ENCODE peak calls at places on chromosome 16, in five cellular contexts. One of them, this sample, is unnamed.

GRCh38 chr16:47507701-47508100 is 46.6 kb downstream of the PHKB start:
- DNase-seq in PC-3: no peak
- DNase-seq in SK-N-SH: no peak
- DNase-seq in endothelial cell of umbilical vein: peak; percentile 8
- DNase-seq in neural progenitor cell: no peak
- DNase-seq in this sample: no peak

GRCh38 chr16:67029249-67030096 is 524 bp downstream of the CBFB start:
- DNase-seq in neural progenitor cell: peak; percentile 68
- DNase-seq in PC-3: peak; percentile 25
- DNase-seq in SK-N-SH: peak; percentile 75
- DNase-seq in endothelial cell of umbilical vein: peak; percentile 67
- DNase-seq in this sample: no peak

GRCh38 chr16:83403751-83404150 is 404.0 kb upstream of the HSBP1 start:
- DNase-seq in SK-N-SH: no peak
- DNase-seq in PC-3: no peak
- DNase-seq in endothelial cell of umbilical vein: no peak
- DNase-seq in neural progenitor cell: no peak
- DNase-seq in this sample: no peak

GRCh38 chr16:21949713-21950260 is 3.4 kb upstream of the UQCRC2 start:
- DNase-seq in PC-3: no peak
- DNase-seq in neural progenitor cell: no peak
- DNase-seq in endothelial cell of umbilical vein: no peak
- DNase-seq in SK-N-SH: no peak
- DNase-seq in this sample: no peak

GRCh38 chr16:6926341-6926740 is 406.3 kb upstream of the RBFOX1 start:
- DNase-seq in SK-N-SH: no peak
- DNase-seq in PC-3: no peak
- DNase-seq in endothelial cell of umbilical vein: no peak
- DNase-seq in neural progenitor cell: no peak
- DNase-seq in this sample: no peak

GRCh38 chr16:68590201-68590994 is 51.3 kb downstream of the ZFP90 start:
- DNase-seq in PC-3: peak; percentile 67
- DNase-seq in endothelial cell of umbilical vein: peak; percentile 38
- DNase-seq in SK-N-SH: peak; percentile 91
- DNase-seq in neural progenitor cell: peak; percentile 86
- DNase-seq in this sample: peak; percentile 46

GRCh38 chr16:76899767-76900166 is 291.2 kb upstream of the MON1B start:
- DNase-seq in endothelial cell of umbilical vein: no peak
- DNase-seq in SK-N-SH: no peak
- DNase-seq in PC-3: no peak
- DNase-seq in neural progenitor cell: no peak
- DNase-seq in this sample: no peak

GRCh38 chr16:28068976-28069375 is 5.5 kb upstream of the GSG1L start:
- DNase-seq in PC-3: no peak
- DNase-seq in neural progenitor cell: no peak
- DNase-seq in SK-N-SH: no peak
- DNase-seq in endothelial cell of umbilical vein: no peak
- DNase-seq in this sample: no peak

GRCh38 chr16:19685176-19685575 is 32.9 kb downstream of the KNOP1 start:
- DNase-seq in endothelial cell of umbilical vein: no peak
- DNase-seq in PC-3: no peak
- DNase-seq in SK-N-SH: no peak
- DNase-seq in neural progenitor cell: no peak
- DNase-seq in this sample: no peak

GRCh38 chr16:9260665-9261064 is 169.2 kb downstream of the HAPSTR1 start:
- DNase-seq in PC-3: no peak
- DNase-seq in SK-N-SH: no peak
- DNase-seq in neural progenitor cell: no peak
- DNase-seq in endothelial cell of umbilical vein: no peak
- DNase-seq in this sample: no peak

GRCh38 chr16:85816159-85816558 is 16.7 kb downstream of the COX4I1 start:
- DNase-seq in SK-N-SH: no peak
- DNase-seq in endothelial cell of umbilical vein: no peak
- DNase-seq in neural progenitor cell: no peak
- DNase-seq in PC-3: no peak
- DNase-seq in this sample: no peak

GRCh38 chr16:2489581-2489980 is 14.7 kb downstream of the TBC1D24 start:
- DNase-seq in neural progenitor cell: no peak
- DNase-seq in PC-3: no peak
- DNase-seq in SK-N-SH: no peak
- DNase-seq in endothelial cell of umbilical vein: no peak
- DNase-seq in this sample: no peak
- H3K79me2 ChIP-seq in neural progenitor cell: no peaks in the 10 kb centered on the region
- H3K79me2 ChIP-seq in PC-3: no peaks in the 10 kb centered on the region
- H3K79me2 ChIP-seq in SK-N-SH: no peaks in the 10 kb centered on the region
- H3K79me2 ChIP-seq in endothelial cell of umbilical vein: peaks cover 6% of the 10 kb centered on the region
- H3K79me2 ChIP-seq in this sample: no peaks in the 10 kb centered on the region

GRCh38 chr16:57637020-57637419 is 8.6 kb downstream of the ADGRG1 start:
- DNase-seq in SK-N-SH: no peak
- DNase-seq in PC-3: no peak
- DNase-seq in endothelial cell of umbilical vein: no peak
- DNase-seq in neural progenitor cell: no peak
- DNase-seq in this sample: no peak

GRCh38 chr16:57637424-57637823 is 9.0 kb downstream of the ADGRG1 start:
- DNase-seq in PC-3: no peak
- DNase-seq in endothelial cell of umbilical vein: peak; percentile 75
- DNase-seq in SK-N-SH: no peak
- DNase-seq in neural progenitor cell: peak; percentile 68
- DNase-seq in this sample: no peak

GRCh38 chr16:57634171-57634570 is 5.7 kb downstream of the ADGRG1 start:
- DNase-seq in endothelial cell of umbilical vein: no peak
- DNase-seq in PC-3: peak; percentile 76
- DNase-seq in SK-N-SH: no peak
- DNase-seq in neural progenitor cell: no peak
- DNase-seq in this sample: peak; percentile 53

GRCh38 chr16:57636184-57636583 is 7.8 kb downstream of the ADGRG1 start:
- DNase-seq in SK-N-SH: no peak
- DNase-seq in PC-3: no peak
- DNase-seq in neural progenitor cell: no peak
- DNase-seq in endothelial cell of umbilical vein: no peak
- DNase-seq in this sample: no peak

DNA sequence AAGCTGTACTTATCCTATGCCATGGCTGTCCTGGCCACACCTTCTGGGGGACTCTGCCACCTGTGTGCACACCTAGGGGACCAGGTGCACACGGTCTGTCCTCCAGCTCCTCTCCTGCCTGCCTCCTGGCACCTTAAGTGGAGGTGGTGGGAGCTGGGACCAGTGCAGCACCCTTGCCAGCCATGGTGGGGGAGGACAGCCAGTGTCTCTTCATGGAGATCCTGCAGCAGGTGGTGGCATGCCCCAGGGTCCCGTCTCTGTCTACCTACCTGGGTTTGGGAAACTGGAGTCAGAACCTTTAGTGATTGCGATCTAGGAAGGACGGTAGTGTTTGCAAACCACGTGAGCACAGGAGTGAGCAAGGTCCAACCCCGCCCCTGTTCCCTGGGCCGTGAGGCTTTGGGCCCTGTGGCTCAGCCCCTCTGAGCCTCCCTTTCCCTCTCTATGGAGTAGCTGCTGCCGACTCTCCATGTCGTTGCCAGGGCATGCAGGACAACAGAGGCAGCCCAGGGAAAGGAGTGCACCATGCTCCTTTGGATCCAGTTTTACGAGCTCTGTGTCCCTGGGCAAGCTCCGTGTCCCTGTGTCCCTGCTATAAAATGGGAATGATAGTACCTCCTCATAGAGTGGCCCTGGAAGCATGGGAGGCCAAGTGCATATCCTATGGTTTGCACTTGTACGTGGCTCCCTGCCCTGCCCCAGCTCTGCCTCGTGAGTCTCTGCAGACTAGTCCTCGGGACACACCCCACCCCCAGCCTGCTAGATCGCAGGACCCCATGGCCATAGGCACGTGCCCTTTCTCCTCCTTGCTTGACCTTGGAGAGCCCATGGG is 7.1 kb downstream of the ADGRG1 start:
- DNase-seq in PC-3: no peak
- DNase-seq in endothelial cell of umbilical vein: no peak
- DNase-seq in SK-N-SH: no peak
- DNase-seq in neural progenitor cell: no peak
- DNase-seq in this sample: no peak
- H3K4me1 ChIP-seq in PC-3: peaks cover 34% of the 10 kb centered on the region
- H3K4me1 ChIP-seq in endothelial cell of umbilical vein: peaks cover 55% of the 10 kb centered on the region
- H3K4me1 ChIP-seq in SK-N-SH: peaks cover 17% of the 10 kb centered on the region
- H3K4me1 ChIP-seq in neural progenitor cell: peaks cover 41% of the 10 kb centered on the region
- H3K4me1 ChIP-seq in this sample: peaks cover 52% of the 10 kb centered on the region

GRCh38 chr16:15856217-15856616 is 611 bp downstream of the MYH11 start:
- DNase-seq in PC-3: no peak
- DNase-seq in endothelial cell of umbilical vein: no peak
- DNase-seq in neural progenitor cell: no peak
- DNase-seq in SK-N-SH: no peak
- DNase-seq in this sample: no peak

GRCh38 chr16:15856901-15857778 is at the start of gene MYH11:
- DNase-seq in neural progenitor cell: peak; percentile 71
- DNase-seq in endothelial cell of umbilical vein: no peak
- DNase-seq in PC-3: no peak
- DNase-seq in SK-N-SH: peak; percentile 56
- DNase-seq in this sample: no peak

GRCh38 chr16:15855704-15856003 is 1.2 kb downstream of the MYH11 start:
- DNase-seq in SK-N-SH: no peak
- DNase-seq in neural progenitor cell: no peak
- DNase-seq in PC-3: no peak
- DNase-seq in endothelial cell of umbilical vein: no peak
- DNase-seq in this sample: no peak

GRCh38 chr16:15854061-15854460 is 2.8 kb downstream of the MYH11 start:
- DNase-seq in neural progenitor cell: no peak
- DNase-seq in endothelial cell of umbilical vein: no peak
- DNase-seq in SK-N-SH: no peak
- DNase-seq in PC-3: no peak
- DNase-seq in this sample: no peak

DNA sequence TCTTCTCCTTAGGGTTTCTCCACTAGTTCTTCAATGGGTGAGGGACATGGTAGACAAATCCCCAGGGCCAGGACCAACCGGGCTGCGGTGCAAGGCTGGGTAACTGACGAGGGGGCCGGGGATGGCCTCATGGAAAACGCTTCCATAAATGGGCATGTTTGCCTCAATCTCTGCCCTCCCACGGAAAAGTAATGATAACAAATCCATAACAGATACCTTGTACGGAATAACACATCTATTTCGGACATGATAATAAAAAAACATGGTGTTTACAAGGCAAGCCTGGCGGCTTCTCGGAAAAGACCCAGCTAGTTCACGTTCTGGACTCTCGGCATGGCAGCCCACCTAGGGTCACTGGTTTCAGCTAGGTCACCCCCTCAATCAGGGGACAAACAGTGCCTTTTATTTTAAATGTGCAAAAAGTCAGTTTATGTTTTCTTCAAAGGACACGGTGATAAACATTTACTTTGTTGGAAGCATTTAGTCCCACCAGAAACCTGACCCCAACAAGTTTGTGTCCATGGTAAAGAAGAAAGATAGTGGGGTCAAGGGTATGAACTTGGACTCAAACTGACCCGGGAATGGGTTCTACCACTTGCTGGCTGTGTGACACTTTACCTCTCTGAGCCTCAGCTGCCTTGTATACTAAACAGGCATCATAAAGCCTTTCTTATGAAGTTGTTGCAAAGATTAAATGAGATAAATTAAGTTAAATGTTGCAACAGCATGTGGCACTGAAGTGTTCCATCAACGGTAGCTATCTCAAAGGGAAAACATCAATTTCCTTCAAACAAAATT is 1.7 kb downstream of the MYH11 start:
- DNase-seq in SK-N-SH: no peak
- DNase-seq in PC-3: no peak
- DNase-seq in endothelial cell of umbilical vein: no peak
- DNase-seq in neural progenitor cell: no peak
- DNase-seq in this sample: no peak
- H3K27ac ChIP-seq in SK-N-SH: no peak overlapping the region
- H3K27ac ChIP-seq in PC-3: no peak overlapping the region
- H3K27ac ChIP-seq in endothelial cell of umbilical vein: no peak overlapping the region
- H3K27ac ChIP-seq in neural progenitor cell: no peak overlapping the region
- H3K27ac ChIP-seq in this sample: no peak overlapping the region

GRCh38 chr16:30358990-30359870 is 4.1 kb upstream of the CD2BP2 start:
- DNase-seq in SK-N-SH: no peak
- DNase-seq in PC-3: no peak
- DNase-seq in neural progenitor cell: no peak
- DNase-seq in endothelial cell of umbilical vein: no peak
- DNase-seq in this sample: no peak
- H3K79me2 ChIP-seq in SK-N-SH: peaks cover 57% of the 10 kb centered on the region
- H3K79me2 ChIP-seq in PC-3: peaks cover 33% of the 10 kb centered on the region
- H3K79me2 ChIP-seq in neural progenitor cell: peaks cover 13% of the 10 kb centered on the region
- H3K79me2 ChIP-seq in endothelial cell of umbilical vein: peaks cover 33% of the 10 kb centered on the region
- H3K79me2 ChIP-seq in this sample: peaks cover 38% of the 10 kb centered on the region

DNA sequence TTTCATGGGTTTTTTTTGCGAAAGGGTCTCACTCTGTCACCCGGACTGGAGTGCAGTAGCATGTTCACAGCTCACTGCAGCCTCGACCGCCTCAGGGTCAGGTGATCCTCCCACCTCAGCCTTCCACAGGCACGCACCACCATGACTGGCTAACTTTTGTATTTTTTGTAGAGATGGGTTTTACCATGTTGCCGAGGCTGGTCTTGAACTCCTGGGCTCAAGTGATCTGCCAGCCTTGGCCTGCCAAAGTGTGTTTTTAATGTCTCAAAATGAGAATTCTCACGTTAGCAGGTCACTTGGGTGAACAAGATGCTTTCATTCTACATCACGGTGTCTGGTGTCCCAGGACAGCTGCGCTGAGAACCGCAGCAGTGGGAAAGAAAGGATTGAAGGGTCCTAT is 3.2 kb downstream of the FBXO31 start:
- DNase-seq in neural progenitor cell: no peak
- DNase-seq in SK-N-SH: no peak
- DNase-seq in PC-3: no peak
- DNase-seq in endothelial cell of umbilical vein: no peak
- DNase-seq in this sample: no peak
- H3K4me1 ChIP-seq in neural progenitor cell: peaks cover 6% of the 10 kb centered on the region
- H3K4me1 ChIP-seq in SK-N-SH: peaks cover 19% of the 10 kb centered on the region
- H3K4me1 ChIP-seq in PC-3: peaks cover 14% of the 10 kb centered on the region
- H3K4me1 ChIP-seq in endothelial cell of umbilical vein: peaks cover 27% of the 10 kb centered on the region
- H3K4me1 ChIP-seq in this sample: peaks cover 27% of the 10 kb centered on the region

This sample was measured in PC-9.